ENCODE peak calls at places on chromosomes 4 and X, in six cellular contexts. O is transverse colon, Q is stomach, A is sigmoid colon, H is SK-N-SH, S is endothelial cell of umbilical vein. X is an unnamed sample.

GRCh38 chr4:12172198-12172970 is 743.7 kb upstream of the HS3ST1 start:
- DNase-seq in A (no peak), Q (no peak), H (no peak), O (no peak), S (no peak), X (no peak)

GRCh38 chr4:86319390-86319789 is 40.5 kb downstream of the MAPK10 start:
- DNase-seq in O (no peak), Q (no peak), S (no peak), H (no peak), A (no peak), X (no peak)

GRCh38 chrX:2497961-2498780 is 2.6 kb downstream of the DHRSX start:
- DNase-seq in O (peak), A (no peak), H (no peak), Q (peak), S (peak), X (no peak)

GRCh38 chr4:158758142-158758541 is 10.7 kb upstream of the FNIP2 start:
- DNase-seq in A (no peak), S (no peak), H (no peak), Q (no peak), O (no peak), X (no peak)

GRCh38 chrX:106300239-106300638 is 132.1 kb downstream of the PWWP3B start:
- DNase-seq in Q (no peak), H (no peak), O (no peak), A (no peak), S (no peak), X (no peak)

GRCh38 chrX:65677954-65678469 is 10.6 kb downstream of the MSN start:
- DNase-seq in Q (no peak), A (peak), H (no peak), O (no peak), S (peak), X (no peak)

GRCh38 chr4:173332963-173333657 is 1.0 kb downstream of the HMGB2 start:
- DNase-seq in Q (no peak), A (no peak), H (no peak), O (no peak), S (peak), X (no peak)

GRCh38 chr4:155489261-155489660 is 112.5 kb upstream of the MAP9 start:
- DNase-seq in H (no peak), S (no peak), A (no peak), Q (no peak), O (no peak), X (no peak)

GRCh38 chr4:39179681-39180080 is 2.6 kb upstream of the WDR19 start:
- DNase-seq in Q (no peak), O (no peak), S (no peak), A (no peak), H (no peak), X (no peak)

GRCh38 chr4:79213702-79214101 is 112.2 kb downstream of the NAA11 start:
- DNase-seq in O (no peak), Q (no peak), H (no peak), A (no peak), S (no peak), X (no peak)

GRCh38 chr4:128538111-128538882 is 250.7 kb upstream of the PGRMC2 start:
- DNase-seq in A (no peak), Q (no peak), O (no peak), H (no peak), S (no peak), X (no peak)

GRCh38 chrX:22366166-22366702 is 93.5 kb downstream of the CBLL2 start:
- DNase-seq in Q (no peak), S (no peak), H (no peak), A (no peak), O (no peak), X (no peak)

GRCh38 chr4:20506827-20507226 is 193.4 kb upstream of the PACRGL start:
- DNase-seq in S (peak), O (no peak), Q (no peak), H (no peak), A (no peak), X (no peak)

GRCh38 chr4:47718691-47719090 is 119.2 kb downstream of the CORIN start:
- DNase-seq in H (no peak), S (no peak), O (no peak), Q (no peak), A (no peak), X (no peak)

GRCh38 chr4:13544556-13545393 is 467 bp upstream of the NKX3-2 start:
- DNase-seq in O (peak), Q (peak), H (peak), S (peak), A (peak), X (no peak)

GRCh38 chr4:165542476-165542875 is 163.7 kb downstream of the CPE start:
- DNase-seq in S (no peak), A (no peak), Q (no peak), O (no peak), H (no peak), X (no peak)

GRCh38 chr4:53716471-53717063 is 125.3 kb upstream of the LNX1 start:
- DNase-seq in Q (no peak), S (no peak), A (no peak), H (no peak), O (no peak), X (no peak)

DNA sequence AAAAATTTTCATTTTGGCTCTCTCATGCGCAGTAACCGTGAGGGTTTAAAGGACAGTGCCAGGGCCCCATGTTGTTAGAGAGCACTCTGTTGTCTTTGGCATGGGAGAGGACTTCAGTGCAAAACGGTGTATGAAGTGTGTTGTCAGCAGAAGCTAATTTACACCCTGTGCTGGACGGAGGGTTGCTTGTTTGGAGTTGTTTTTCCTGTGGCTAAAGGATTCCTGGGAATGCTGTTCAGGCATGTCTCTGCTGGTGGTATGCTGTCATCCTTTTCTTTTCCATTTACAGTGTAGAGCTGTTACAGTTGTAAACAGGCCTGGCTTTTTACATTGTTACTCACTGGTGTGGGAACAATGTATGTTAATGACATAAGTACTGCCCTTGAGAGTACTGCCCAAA is 206.3 kb downstream of the CBR4 start:
- DNase-seq in S (peak), Q (no peak), A (no peak), O (no peak), H (no peak), X (no peak)
- TF ChIP-seq POLR2AphosphoS5 in S (no peak), Q (no peak), A (no peak), O (peak), H (no peak), X (no peak)

GRCh38 chr4:121155893-121156292 is 8.2 kb downstream of the TNIP3 start:
- DNase-seq in H (peak), S (peak), O (no peak), A (no peak), Q (no peak), X (no peak)

GRCh38 chr4:121154103-121154515 is 10.0 kb downstream of the TNIP3 start:
- DNase-seq in S (no peak), H (no peak), Q (no peak), A (no peak), O (no peak), X (no peak)

DNA sequence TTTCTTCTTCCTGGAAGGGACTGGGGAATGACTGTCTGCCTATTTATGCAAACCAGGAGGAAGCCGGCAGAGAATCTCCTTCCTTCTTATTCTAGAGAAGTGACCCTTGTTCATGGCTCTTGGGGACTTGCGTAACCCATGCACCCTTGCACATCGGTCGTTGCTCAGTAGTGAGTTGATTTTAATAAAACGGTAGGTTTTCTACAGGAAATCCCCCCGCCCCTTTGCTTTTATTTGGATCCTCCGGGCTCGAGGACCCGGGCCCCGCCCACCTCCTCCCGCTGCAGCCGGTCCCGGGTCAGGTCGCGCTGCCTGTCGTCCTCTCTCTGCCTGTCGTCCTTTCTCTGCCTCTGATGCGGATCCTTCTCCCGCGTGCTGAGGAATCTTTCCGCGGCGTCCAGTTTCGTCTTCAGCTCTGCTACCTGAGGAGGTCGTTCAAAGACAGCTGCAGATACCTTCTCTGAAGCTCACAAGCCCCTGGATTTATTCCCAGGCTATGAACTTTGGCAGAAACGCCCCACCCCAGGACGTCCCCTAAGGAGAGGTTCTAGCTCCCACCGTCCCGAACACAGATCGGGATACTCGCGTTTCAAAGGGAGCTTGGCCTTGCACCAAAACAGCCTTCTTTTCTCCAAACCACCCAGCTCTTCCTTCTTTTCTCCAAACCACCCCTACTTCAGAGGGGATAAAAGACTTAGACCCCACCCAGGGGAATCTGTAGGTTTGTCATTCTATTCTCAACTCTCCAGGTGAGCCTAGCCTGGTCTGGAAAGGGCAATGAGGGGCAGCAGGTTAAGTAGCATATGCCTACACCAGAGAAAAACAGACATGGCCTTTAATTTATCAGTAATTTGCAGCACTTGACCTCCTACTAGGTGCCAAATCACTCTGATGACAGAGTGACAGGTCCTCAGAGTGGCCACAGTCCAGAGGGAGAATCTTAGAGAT is 7.0 kb downstream of the TNIP3 start:
- DNase-seq in A (no peak), H (peak), S (peak), O (peak), Q (no peak), X (no peak)
- TF ChIP-seq POLR2AphosphoS5 in A (no peak), H (no peak), S (peak), O (no peak), Q (no peak), X (no peak)

GRCh38 chr4:84855774-84856173 is 110.7 kb downstream of the WDFY3 start:
- DNase-seq in O (no peak), Q (no peak), H (no peak), S (no peak), A (no peak), X (no peak)
- TF ChIP-seq POLR2AphosphoS5 in O (no peak), Q (no peak), H (no peak), S (no peak), A (no peak), X (no peak)

GRCh38 chr4:76803522-76803921 is 94.4 kb downstream of the SOWAHB start:
- DNase-seq in S (peak), O (no peak), A (no peak), Q (no peak), H (no peak), X (no peak)
- TF ChIP-seq POLR2AphosphoS5 in S (peak), O (no peak), A (no peak), Q (no peak), H (no peak), X (no peak)

GRCh38 chr4:139633195-139633594 is 32.4 kb upstream of the MGST2 start:
- DNase-seq in Q (no peak), H (no peak), A (no peak), S (no peak), O (no peak), X (no peak)
- TF ChIP-seq POLR2AphosphoS5 in Q (no peak), H (no peak), A (no peak), S (no peak), O (no peak), X (no peak)

DNA sequence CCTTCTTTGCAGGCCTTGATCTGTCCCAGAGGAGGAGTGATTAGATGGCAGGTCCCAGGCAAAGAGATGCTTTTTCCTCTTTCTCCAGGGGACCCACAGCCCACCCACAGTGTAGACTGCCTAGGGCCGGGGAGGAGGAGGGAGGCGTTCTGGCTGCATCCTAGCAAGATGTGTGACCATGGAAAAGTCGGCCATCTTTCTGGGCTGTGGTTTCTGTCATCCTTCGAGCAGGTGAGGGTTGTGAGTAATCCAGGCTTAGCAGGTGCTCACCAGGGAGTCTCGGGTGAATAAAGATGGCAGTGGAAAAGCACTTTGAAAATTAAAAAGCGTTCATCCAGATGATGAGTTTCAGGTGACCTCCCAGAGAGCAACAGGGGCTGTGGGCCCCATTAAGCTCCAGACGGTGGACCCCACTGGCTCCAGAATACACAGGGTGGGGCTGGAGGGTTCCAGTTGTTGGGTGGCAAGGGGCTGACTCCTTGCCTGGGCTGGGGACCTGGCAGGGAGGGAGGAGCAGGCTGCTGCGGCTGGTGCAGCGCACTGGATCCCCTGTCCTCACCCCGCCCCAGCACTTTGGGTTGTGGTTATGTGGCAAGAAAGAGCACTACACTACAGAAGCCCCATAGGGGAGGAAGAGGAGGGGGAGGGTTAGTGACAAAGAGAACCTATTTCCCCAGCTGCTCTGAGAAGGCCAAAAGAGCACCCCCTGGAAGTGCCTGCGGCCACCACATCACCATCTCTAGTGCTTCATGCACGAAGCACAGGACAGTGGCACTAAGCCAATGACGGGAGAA is 23.7 kb downstream of the ELF4 start:
- DNase-seq in Q (no peak), H (no peak), A (no peak), O (peak), S (no peak), X (no peak)
- TF ChIP-seq POLR2AphosphoS5 in Q (no peak), H (no peak), A (no peak), O (no peak), S (no peak), X (peak)